ENCODE peak calls at places on chromosomes 5 and 9, in ten cellular contexts. One of them, this sample, is unnamed.

GRCh38 chr5:53381-54174 is 38.4 kb upstream of the PLEKHG4B start:
- DNase-seq in prostate gland: peak; percentile 70
- DNase-seq in epithelial cell of esophagus: peak; percentile 11
- DNase-seq in sigmoid colon: no peak
- DNase-seq in GM12878: no peak
- DNase-seq in cardiac fibroblast: peak; percentile 8
- DNase-seq in CD8-positive, alpha-beta T cell: peak; percentile 25
- DNase-seq in uterus: no peak
- DNase-seq in ascending aorta: no peak
- DNase-seq in A549: peak; percentile 45
- DNase-seq in this sample: no peak

GRCh38 chr9:69389437-69389995 is 64.5 kb downstream of the ENTREP1 start:
- DNase-seq in prostate gland: no peak
- DNase-seq in epithelial cell of esophagus: no peak
- DNase-seq in sigmoid colon: no peak
- DNase-seq in GM12878: no peak
- DNase-seq in cardiac fibroblast: no peak
- DNase-seq in CD8-positive, alpha-beta T cell: no peak
- DNase-seq in uterus: no peak
- DNase-seq in ascending aorta: no peak
- DNase-seq in A549: no peak
- DNase-seq in this sample: no peak

GRCh38 chr5:31122998-31123950 is 70.2 kb upstream of the CDH6 start:
- DNase-seq in prostate gland: no peak
- DNase-seq in epithelial cell of esophagus: peak; percentile 71
- DNase-seq in sigmoid colon: no peak
- DNase-seq in GM12878: no peak
- DNase-seq in cardiac fibroblast: no peak
- DNase-seq in CD8-positive, alpha-beta T cell: no peak
- DNase-seq in uterus: no peak
- DNase-seq in ascending aorta: no peak
- DNase-seq in A549: no peak
- DNase-seq in this sample: peak; percentile 92

GRCh38 chr9:130640681-130641080 is 23.7 kb upstream of the PRDM12 start:
- DNase-seq in prostate gland: no peak
- DNase-seq in epithelial cell of esophagus: no peak
- DNase-seq in sigmoid colon: no peak
- DNase-seq in GM12878: no peak
- DNase-seq in cardiac fibroblast: no peak
- DNase-seq in CD8-positive, alpha-beta T cell: no peak
- DNase-seq in uterus: no peak
- DNase-seq in ascending aorta: no peak
- DNase-seq in A549: no peak
- DNase-seq in this sample: no peak

GRCh38 chr5:176998828-176999227 is 7.8 kb downstream of the UIMC1 start:
- DNase-seq in prostate gland: no peak
- DNase-seq in epithelial cell of esophagus: no peak
- DNase-seq in sigmoid colon: no peak
- DNase-seq in GM12878: no peak
- DNase-seq in cardiac fibroblast: no peak
- DNase-seq in CD8-positive, alpha-beta T cell: no peak
- DNase-seq in uterus: no peak
- DNase-seq in ascending aorta: no peak
- DNase-seq in A549: no peak
- DNase-seq in this sample: no peak

GRCh38 chr9:34580358-34580757 is 9.2 kb downstream of the CNTFR start:
- DNase-seq in prostate gland: no peak
- DNase-seq in epithelial cell of esophagus: no peak
- DNase-seq in sigmoid colon: no peak
- DNase-seq in GM12878: no peak
- DNase-seq in cardiac fibroblast: no peak
- DNase-seq in CD8-positive, alpha-beta T cell: no peak
- DNase-seq in uterus: no peak
- DNase-seq in ascending aorta: no peak
- DNase-seq in A549: no peak
- DNase-seq in this sample: no peak

GRCh38 chr5:96734871-96735325 is 72.7 kb downstream of the CAST start:
- DNase-seq in prostate gland: no peak
- DNase-seq in epithelial cell of esophagus: peak; percentile 87
- DNase-seq in sigmoid colon: no peak
- DNase-seq in GM12878: no peak
- DNase-seq in cardiac fibroblast: peak; percentile 70
- DNase-seq in CD8-positive, alpha-beta T cell: no peak
- DNase-seq in uterus: no peak
- DNase-seq in ascending aorta: no peak
- DNase-seq in A549: no peak
- DNase-seq in this sample: no peak

GRCh38 chr5:143352691-143353090 is 50.8 kb downstream of the NR3C1 start:
- DNase-seq in prostate gland: no peak
- DNase-seq in epithelial cell of esophagus: no peak
- DNase-seq in sigmoid colon: no peak
- DNase-seq in GM12878: no peak
- DNase-seq in cardiac fibroblast: no peak
- DNase-seq in CD8-positive, alpha-beta T cell: peak; percentile 38
- DNase-seq in uterus: no peak
- DNase-seq in ascending aorta: no peak
- DNase-seq in A549: no peak
- DNase-seq in this sample: no peak

GRCh38 chr5:28896949-28897348 is 1858.6 kb upstream of the CDH9 start:
- DNase-seq in prostate gland: no peak
- DNase-seq in epithelial cell of esophagus: peak; percentile 22
- DNase-seq in sigmoid colon: no peak
- DNase-seq in GM12878: no peak
- DNase-seq in cardiac fibroblast: peak; percentile 1
- DNase-seq in CD8-positive, alpha-beta T cell: no peak
- DNase-seq in uterus: no peak
- DNase-seq in ascending aorta: no peak
- DNase-seq in A549: peak; percentile 2
- DNase-seq in this sample: no peak

GRCh38 chr9:8899541-8899940 is 1100.0 kb upstream of the DMAC1 start:
- DNase-seq in prostate gland: no peak
- DNase-seq in epithelial cell of esophagus: peak; percentile 41
- DNase-seq in sigmoid colon: no peak
- DNase-seq in GM12878: no peak
- DNase-seq in cardiac fibroblast: no peak
- DNase-seq in CD8-positive, alpha-beta T cell: no peak
- DNase-seq in uterus: no peak
- DNase-seq in ascending aorta: no peak
- DNase-seq in A549: no peak
- DNase-seq in this sample: no peak

GRCh38 chr5:37657046-37657445 is 182.8 kb downstream of the GDNF start:
- DNase-seq in prostate gland: no peak
- DNase-seq in epithelial cell of esophagus: no peak
- DNase-seq in sigmoid colon: no peak
- DNase-seq in GM12878: no peak
- DNase-seq in cardiac fibroblast: no peak
- DNase-seq in CD8-positive, alpha-beta T cell: no peak
- DNase-seq in uterus: no peak
- DNase-seq in ascending aorta: no peak
- DNase-seq in A549: no peak
- DNase-seq in this sample: no peak

GRCh38 chr9:124553738-124554137 is 46.5 kb upstream of the NR5A1 start:
- DNase-seq in prostate gland: no peak
- DNase-seq in epithelial cell of esophagus: peak; percentile 25
- DNase-seq in sigmoid colon: no peak
- DNase-seq in GM12878: no peak
- DNase-seq in cardiac fibroblast: peak; percentile 75
- DNase-seq in CD8-positive, alpha-beta T cell: no peak
- DNase-seq in uterus: no peak
- DNase-seq in ascending aorta: no peak
- DNase-seq in A549: no peak
- DNase-seq in this sample: peak; percentile 53

DNA sequence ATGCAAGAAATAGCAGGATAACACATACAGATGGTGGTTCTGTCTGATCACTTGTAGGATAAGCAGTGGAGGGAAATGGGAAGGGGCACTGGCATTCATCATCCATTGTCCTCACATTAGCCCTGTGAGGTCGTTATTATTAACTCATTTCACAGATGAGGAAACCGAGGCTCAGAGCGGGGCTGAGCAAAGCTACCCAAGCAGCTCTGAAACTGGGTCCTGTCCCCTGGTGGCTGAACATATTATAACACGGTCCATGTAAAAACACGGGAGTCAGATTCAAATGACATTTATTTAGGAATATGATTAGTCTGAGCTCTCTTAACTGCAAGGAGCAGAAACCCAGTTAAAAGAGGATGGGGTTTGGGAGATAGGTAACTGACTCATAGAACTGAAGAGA is 43.1 kb downstream of the HRH2 start:
- DNase-seq in prostate gland: no peak
- DNase-seq in epithelial cell of esophagus: no peak
- DNase-seq in sigmoid colon: no peak
- DNase-seq in GM12878: no peak
- DNase-seq in cardiac fibroblast: no peak
- DNase-seq in CD8-positive, alpha-beta T cell: no peak
- DNase-seq in uterus: no peak
- DNase-seq in ascending aorta: no peak
- DNase-seq in A549: peak; percentile 40
- DNase-seq in this sample: no peak
- TF ChIP-seq CTCF in prostate gland: peak; percentile 28
- TF ChIP-seq CTCF in epithelial cell of esophagus: no peak
- TF ChIP-seq CTCF in sigmoid colon: no peak
- TF ChIP-seq CTCF in GM12878: peak; percentile 50
- TF ChIP-seq CTCF in cardiac fibroblast: no peak
- TF ChIP-seq CTCF in CD8-positive, alpha-beta T cell: peak; percentile 39
- TF ChIP-seq CTCF in uterus: no peak
- TF ChIP-seq CTCF in ascending aorta: peak; percentile 47
- TF ChIP-seq CTCF in A549: peak; percentile 37
- TF ChIP-seq CTCF in this sample: peak; percentile 37

DNA sequence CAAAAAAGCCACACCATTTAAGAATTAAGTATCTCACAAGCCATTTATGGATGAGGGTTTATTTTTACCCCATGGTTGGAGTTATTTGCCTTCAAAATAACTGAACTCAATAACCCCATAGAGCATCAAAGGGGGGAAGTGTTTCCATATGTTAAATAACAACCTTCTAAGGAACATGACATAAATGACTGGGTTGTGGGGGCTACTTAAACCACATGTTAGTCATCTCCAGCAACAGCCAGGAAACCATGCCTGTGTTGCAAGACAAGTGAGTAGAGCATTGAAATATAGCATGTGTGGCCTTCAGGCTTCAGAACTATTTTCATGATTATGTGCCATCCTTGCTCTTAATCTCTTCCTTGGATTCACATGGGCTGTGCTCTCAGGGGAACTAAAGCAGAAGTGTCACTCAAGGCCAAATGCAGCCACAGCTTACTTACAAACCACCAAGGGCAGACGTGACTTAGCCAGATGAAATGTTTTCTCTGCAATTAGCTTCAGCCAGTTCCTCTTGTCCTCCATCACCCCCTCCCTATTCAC is 431.2 kb downstream of the AGTPBP1 start:
- DNase-seq in prostate gland: no peak
- DNase-seq in epithelial cell of esophagus: no peak
- DNase-seq in sigmoid colon: no peak
- DNase-seq in GM12878: no peak
- DNase-seq in cardiac fibroblast: peak; percentile 0
- DNase-seq in CD8-positive, alpha-beta T cell: no peak
- DNase-seq in uterus: no peak
- DNase-seq in ascending aorta: no peak
- DNase-seq in A549: no peak
- DNase-seq in this sample: no peak
- H3K4me3 ChIP-seq in prostate gland: no peak overlapping the region
- H3K4me3 ChIP-seq in epithelial cell of esophagus: no peak overlapping the region
- H3K4me3 ChIP-seq in sigmoid colon: no peak overlapping the region
- H3K4me3 ChIP-seq in GM12878: no peak overlapping the region
- H3K4me3 ChIP-seq in cardiac fibroblast: no peak overlapping the region
- H3K4me3 ChIP-seq in CD8-positive, alpha-beta T cell: no peak overlapping the region
- H3K4me3 ChIP-seq in uterus: no peak overlapping the region
- H3K4me3 ChIP-seq in ascending aorta: no peak overlapping the region
- H3K4me3 ChIP-seq in A549: no peak overlapping the region
- H3K4me3 ChIP-seq in this sample: no peak overlapping the region

GRCh38 chr5:2755371-2755715 is 3.9 kb upstream of the IRX2 start:
- DNase-seq in prostate gland: peak; percentile 2
- DNase-seq in epithelial cell of esophagus: no peak
- DNase-seq in sigmoid colon: no peak
- DNase-seq in GM12878: no peak
- DNase-seq in cardiac fibroblast: no peak
- DNase-seq in CD8-positive, alpha-beta T cell: no peak
- DNase-seq in uterus: no peak
- DNase-seq in ascending aorta: no peak
- DNase-seq in A549: no peak
- DNase-seq in this sample: no peak

GRCh38 chr5:2755811-2756210 is 4.3 kb upstream of the IRX2 start:
- DNase-seq in prostate gland: peak; percentile 4
- DNase-seq in epithelial cell of esophagus: peak; percentile 37
- DNase-seq in sigmoid colon: no peak
- DNase-seq in GM12878: no peak
- DNase-seq in cardiac fibroblast: peak; percentile 29
- DNase-seq in CD8-positive, alpha-beta T cell: no peak
- DNase-seq in uterus: no peak
- DNase-seq in ascending aorta: no peak
- DNase-seq in A549: no peak
- DNase-seq in this sample: no peak

GRCh38 chr5:2757563-2758311 is 6.3 kb upstream of the IRX2 start:
- DNase-seq in prostate gland: no peak
- DNase-seq in epithelial cell of esophagus: peak; percentile 100
- DNase-seq in sigmoid colon: no peak
- DNase-seq in GM12878: no peak
- DNase-seq in cardiac fibroblast: peak; percentile 85
- DNase-seq in CD8-positive, alpha-beta T cell: no peak
- DNase-seq in uterus: no peak
- DNase-seq in ascending aorta: no peak
- DNase-seq in A549: no peak
- DNase-seq in this sample: no peak

GRCh38 chr5:2756211-2756746 is 4.8 kb upstream of the IRX2 start:
- DNase-seq in prostate gland: no peak
- DNase-seq in epithelial cell of esophagus: peak; percentile 75
- DNase-seq in sigmoid colon: no peak
- DNase-seq in GM12878: no peak
- DNase-seq in cardiac fibroblast: peak; percentile 70
- DNase-seq in CD8-positive, alpha-beta T cell: no peak
- DNase-seq in uterus: no peak
- DNase-seq in ascending aorta: no peak
- DNase-seq in A549: peak; percentile 43
- DNase-seq in this sample: no peak

DNA sequence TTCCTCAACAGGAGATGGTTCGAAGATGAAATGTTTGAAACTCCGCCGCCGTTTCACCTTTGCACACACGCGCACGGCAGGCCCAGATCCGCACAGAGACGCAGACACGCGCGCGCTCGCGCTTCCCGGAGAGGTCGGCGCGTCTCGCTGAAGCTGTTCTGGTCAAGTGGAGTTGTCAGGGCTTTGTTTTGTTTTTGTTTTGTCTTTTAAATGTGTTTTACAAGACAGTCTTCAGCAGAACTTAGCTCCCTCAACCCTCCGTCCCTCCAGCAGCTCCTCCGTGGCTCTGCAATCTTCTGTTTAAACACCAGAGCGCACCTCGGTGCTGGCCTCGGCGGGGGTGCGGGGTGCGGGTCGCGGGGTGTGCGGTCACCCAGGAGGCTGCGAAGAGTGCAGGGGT is 5.3 kb upstream of the IRX2 start:
- DNase-seq in prostate gland: no peak
- DNase-seq in epithelial cell of esophagus: peak; percentile 35
- DNase-seq in sigmoid colon: no peak
- DNase-seq in GM12878: no peak
- DNase-seq in cardiac fibroblast: no peak
- DNase-seq in CD8-positive, alpha-beta T cell: no peak
- DNase-seq in uterus: no peak
- DNase-seq in ascending aorta: no peak
- DNase-seq in A549: no peak
- DNase-seq in this sample: no peak
- TF ChIP-seq CTCF in prostate gland: no peak
- TF ChIP-seq CTCF in epithelial cell of esophagus: no peak
- TF ChIP-seq CTCF in sigmoid colon: no peak
- TF ChIP-seq CTCF in GM12878: no peak
- TF ChIP-seq CTCF in cardiac fibroblast: no peak
- TF ChIP-seq CTCF in CD8-positive, alpha-beta T cell: no peak
- TF ChIP-seq CTCF in uterus: no peak
- TF ChIP-seq CTCF in ascending aorta: no peak
- TF ChIP-seq CTCF in A549: no peak
- TF ChIP-seq CTCF in this sample: no peak

GRCh38 chr5:68368686-68369359 is 153.3 kb downstream of the PIK3R1 start:
- DNase-seq in prostate gland: no peak
- DNase-seq in epithelial cell of esophagus: peak; percentile 65
- DNase-seq in sigmoid colon: no peak
- DNase-seq in GM12878: no peak
- DNase-seq in cardiac fibroblast: peak; percentile 45
- DNase-seq in CD8-positive, alpha-beta T cell: no peak
- DNase-seq in uterus: no peak
- DNase-seq in ascending aorta: no peak
- DNase-seq in A549: no peak
- DNase-seq in this sample: no peak
- H3K4me3 ChIP-seq in prostate gland: no peak overlapping the region
- H3K4me3 ChIP-seq in epithelial cell of esophagus: no peak overlapping the region
- H3K4me3 ChIP-seq in sigmoid colon: no peak overlapping the region
- H3K4me3 ChIP-seq in GM12878: peak overlapping the region; percentile 19
- H3K4me3 ChIP-seq in cardiac fibroblast: no peak overlapping the region
- H3K4me3 ChIP-seq in CD8-positive, alpha-beta T cell: no peak overlapping the region
- H3K4me3 ChIP-seq in uterus: no peak overlapping the region
- H3K4me3 ChIP-seq in ascending aorta: no peak overlapping the region
- H3K4me3 ChIP-seq in A549: no peak overlapping the region
- H3K4me3 ChIP-seq in this sample: no peak overlapping the region

This sample was measured in epithelial cell of proximal tubule.